ENCODE peak calls at places on chromosome 12, in nine cellular contexts. One of them, this sample, is unnamed.

GRCh38 chr12:80655751-80656150 is 51.7 kb upstream of the MYF6 start:
- DNase-seq in GM12891: no peak
- DNase-seq in iris pigment epithelial cell: peak
- DNase-seq in NCI-H2081: no peak
- DNase-seq in EH: peak
- DNase-seq in NAMALWA: no peak
- DNase-seq in brain pericyte: no peak
- DNase-seq in pons: no peak
- DNase-seq in KG1: no peak
- DNase-seq in this sample: no peak

GRCh38 chr12:125249932-125250331 is 184.7 kb downstream of the AACS start:
- DNase-seq in GM12891: no peak
- DNase-seq in iris pigment epithelial cell: no peak
- DNase-seq in NCI-H2081: no peak
- DNase-seq in EH: no peak
- DNase-seq in NAMALWA: peak
- DNase-seq in brain pericyte: no peak
- DNase-seq in pons: no peak
- DNase-seq in KG1: no peak
- DNase-seq in this sample: no peak

GRCh38 chr12:118164798-118165486 is 29.0 kb downstream of the PEBP1 start:
- DNase-seq in GM12891: no peak
- DNase-seq in iris pigment epithelial cell: peak
- DNase-seq in NCI-H2081: no peak
- DNase-seq in EH: peak
- DNase-seq in NAMALWA: peak
- DNase-seq in brain pericyte: no peak
- DNase-seq in pons: no peak
- DNase-seq in KG1: no peak
- DNase-seq in this sample: no peak

GRCh38 chr12:52798671-52799497 is 3.0 kb upstream of the KRT3 start:
- DNase-seq in GM12891: no peak
- DNase-seq in iris pigment epithelial cell: peak
- DNase-seq in NCI-H2081: no peak
- DNase-seq in EH: peak
- DNase-seq in NAMALWA: no peak
- DNase-seq in brain pericyte: no peak
- DNase-seq in pons: no peak
- DNase-seq in KG1: no peak
- DNase-seq in this sample: no peak

GRCh38 chr12:113391650-113392340 is 11.9 kb downstream of the SDS start:
- DNase-seq in GM12891: no peak
- DNase-seq in iris pigment epithelial cell: no peak
- DNase-seq in NCI-H2081: no peak
- DNase-seq in EH: no peak
- DNase-seq in NAMALWA: no peak
- DNase-seq in brain pericyte: no peak
- DNase-seq in pons: no peak
- DNase-seq in KG1: no peak
- DNase-seq in this sample: no peak

GRCh38 chr12:19850341-19851065 is 411.2 kb downstream of the AEBP2 start:
- DNase-seq in GM12891: no peak
- DNase-seq in iris pigment epithelial cell: peak
- DNase-seq in NCI-H2081: no peak
- DNase-seq in EH: peak
- DNase-seq in NAMALWA: no peak
- DNase-seq in brain pericyte: no peak
- DNase-seq in pons: no peak
- DNase-seq in KG1: no peak
- DNase-seq in this sample: no peak

GRCh38 chr12:105355752-105356151 is 25.3 kb downstream of the C12orf75 start:
- DNase-seq in GM12891: no peak
- DNase-seq in iris pigment epithelial cell: peak
- DNase-seq in NCI-H2081: no peak
- DNase-seq in EH: peak
- DNase-seq in NAMALWA: no peak
- DNase-seq in brain pericyte: no peak
- DNase-seq in pons: no peak
- DNase-seq in KG1: no peak
- DNase-seq in this sample: no peak

GRCh38 chr12:2355198-2355597 is 302.4 kb downstream of the CACNA1C start:
- DNase-seq in GM12891: no peak
- DNase-seq in iris pigment epithelial cell: no peak
- DNase-seq in NCI-H2081: no peak
- DNase-seq in EH: no peak
- DNase-seq in NAMALWA: no peak
- DNase-seq in brain pericyte: no peak
- DNase-seq in pons: no peak
- DNase-seq in KG1: no peak
- DNase-seq in this sample: no peak

GRCh38 chr12:2198088-2198501 is 145.3 kb downstream of the CACNA1C start:
- DNase-seq in GM12891: no peak
- DNase-seq in iris pigment epithelial cell: peak
- DNase-seq in NCI-H2081: no peak
- DNase-seq in EH: peak
- DNase-seq in NAMALWA: no peak
- DNase-seq in brain pericyte: no peak
- DNase-seq in pons: no peak
- DNase-seq in KG1: no peak
- DNase-seq in this sample: no peak

GRCh38 chr12:24991209-24992049 is 42.5 kb upstream of the BCAT1 start:
- DNase-seq in GM12891: no peak
- DNase-seq in iris pigment epithelial cell: peak
- DNase-seq in NCI-H2081: peak
- DNase-seq in EH: peak
- DNase-seq in NAMALWA: peak
- DNase-seq in brain pericyte: peak
- DNase-seq in pons: peak
- DNase-seq in KG1: no peak
- DNase-seq in this sample: peak

GRCh38 chr12:15978431-15978950 is 67.4 kb downstream of the DERA start:
- DNase-seq in GM12891: no peak
- DNase-seq in iris pigment epithelial cell: peak
- DNase-seq in NCI-H2081: no peak
- DNase-seq in EH: peak
- DNase-seq in NAMALWA: no peak
- DNase-seq in brain pericyte: no peak
- DNase-seq in pons: no peak
- DNase-seq in KG1: no peak
- DNase-seq in this sample: no peak

GRCh38 chr12:53066594-53066978 is 12.6 kb downstream of the SPRYD3 start:
- DNase-seq in GM12891: no peak
- DNase-seq in iris pigment epithelial cell: no peak
- DNase-seq in NCI-H2081: no peak
- DNase-seq in EH: no peak
- DNase-seq in NAMALWA: no peak
- DNase-seq in brain pericyte: no peak
- DNase-seq in pons: no peak
- DNase-seq in KG1: no peak
- DNase-seq in this sample: no peak

GRCh38 chr12:32697445-32697844 is 18.3 kb downstream of the DNM1L start:
- DNase-seq in GM12891: no peak
- DNase-seq in iris pigment epithelial cell: no peak
- DNase-seq in NCI-H2081: no peak
- DNase-seq in EH: no peak
- DNase-seq in NAMALWA: no peak
- DNase-seq in brain pericyte: no peak
- DNase-seq in pons: no peak
- DNase-seq in KG1: no peak
- DNase-seq in this sample: no peak

GRCh38 chr12:19826988-19827550 is 387.8 kb downstream of the AEBP2 start:
- DNase-seq in GM12891: no peak
- DNase-seq in iris pigment epithelial cell: peak
- DNase-seq in NCI-H2081: no peak
- DNase-seq in EH: peak
- DNase-seq in NAMALWA: no peak
- DNase-seq in brain pericyte: no peak
- DNase-seq in pons: no peak
- DNase-seq in KG1: no peak
- DNase-seq in this sample: no peak

GRCh38 chr12:100823988-100824387 is 29.4 kb downstream of the ANO4 start:
- DNase-seq in GM12891: no peak
- DNase-seq in iris pigment epithelial cell: peak
- DNase-seq in NCI-H2081: no peak
- DNase-seq in EH: peak
- DNase-seq in NAMALWA: no peak
- DNase-seq in brain pericyte: no peak
- DNase-seq in pons: no peak
- DNase-seq in KG1: no peak
- DNase-seq in this sample: no peak